ENCODE peak calls at places on chromosomes 6 and 20, in eight cellular contexts. Y, G, P, Q, B, H, C and W are unnamed samples.

GRCh38 chr6:10315631-10316145 is 99.2 kb downstream of the TFAP2A start:
- DNase-seq in P (no peak), B (no peak), C (no peak), Y (no peak), Q (no peak), G (peak; percentile 16), H (no peak), W (no peak)

GRCh38 chr6:8947900-8948299 is 512.6 kb upstream of the SLC35B3 start:
- DNase-seq in G (no peak), B (no peak), Y (no peak), C (no peak), P (no peak), H (no peak), Q (no peak), W (no peak)

GRCh38 chr6:127342946-127343752 is at the start of gene ECHDC1:
- DNase-seq in P (peak; percentile 79), C (peak; percentile 81), Q (peak; percentile 43), Y (peak; percentile 55), H (peak; percentile 88), G (peak; percentile 75), B (peak; percentile 66), W (peak; percentile 56)

GRCh38 chr6:30169658-30170614 is 6.6 kb downstream of the TRIM15 start:
- DNase-seq in Y (peak; percentile 38), B (peak; percentile 49), G (peak; percentile 36), Q (no peak), H (peak; percentile 68), P (peak; percentile 83), C (peak; percentile 44), W (no peak)

GRCh38 chr20:13681248-13682125 is 42.8 kb upstream of the TASP1 start:
- DNase-seq in H (no peak), C (no peak), G (no peak), B (no peak), Q (no peak), P (no peak), Y (no peak), W (no peak)

GRCh38 chr6:885051-885590 is 192.2 kb upstream of the EXOC2 start:
- DNase-seq in Q (no peak), H (no peak), Y (no peak), P (no peak), G (no peak), B (no peak), C (no peak), W (no peak)

GRCh38 chr6:5525209-5525608 is 263.9 kb downstream of the FARS2 start:
- DNase-seq in P (no peak), C (no peak), Y (no peak), H (peak; percentile 78), Q (no peak), B (peak; percentile 40), G (peak; percentile 72), W (no peak)

GRCh38 chr20:56554869-56555268 is 21.8 kb downstream of the FAM209B start:
- DNase-seq in C (peak; percentile 16), P (peak; percentile 49), Y (no peak), B (peak; percentile 90), H (peak; percentile 97), Q (no peak), G (peak; percentile 98), W (no peak)

GRCh38 chr6:25346064-25346463 is 66.9 kb downstream of the CARMIL1 start:
- DNase-seq in Y (no peak), B (no peak), Q (no peak), C (no peak), P (peak; percentile 30), H (no peak), G (no peak), W (no peak)

GRCh38 chr6:21665436-21666199 is 72.1 kb downstream of the SOX4 start:
- DNase-seq in P (peak; percentile 88), Q (no peak), G (peak; percentile 10), H (no peak), Y (peak; percentile 72), C (no peak), B (no peak), W (no peak)

GRCh38 chr6:142014515-142014914 is 118.2 kb upstream of the GJE1 start:
- DNase-seq in P (no peak), C (no peak), Q (no peak), G (peak; percentile 95), H (peak; percentile 93), B (peak; percentile 93), Y (no peak), W (no peak)

GRCh38 chr20:36399969-36400545 is 93.9 kb downstream of the DLGAP4 start:
- DNase-seq in Q (no peak), Y (no peak), P (no peak), G (no peak), H (no peak), B (no peak), C (no peak), W (no peak)

GRCh38 chr20:32431457-32431856 is 73.3 kb downstream of the ASXL1 start:
- DNase-seq in Y (no peak), H (no peak), G (no peak), Q (no peak), C (no peak), B (no peak), P (no peak), W (no peak)

GRCh38 chr6:134073156-134073555 is 20.7 kb upstream of the SLC2A12 start:
- DNase-seq in Y (no peak), B (no peak), G (no peak), H (no peak), C (no peak), Q (no peak), P (no peak), W (no peak)

GRCh38 chr6:166307981-166308768 is at the start of gene PRR18:
- DNase-seq in Q (no peak), B (no peak), Y (peak; percentile 31), H (peak; percentile 31), G (no peak), C (peak; percentile 38), P (peak; percentile 60), W (no peak)

GRCh38 chr20:47295921-47296426 is 60.5 kb downstream of the ZMYND8 start:
- DNase-seq in H (no peak), B (no peak), C (no peak), Q (no peak), Y (no peak), P (no peak), G (peak; percentile 70), W (no peak)

GRCh38 chr20:605237-605636 is 4.9 kb downstream of the TCF15 start:
- DNase-seq in B (no peak), Q (no peak), P (peak; percentile 40), Y (no peak), H (no peak), C (no peak), G (no peak), W (no peak)

GRCh38 chr20:37574199-37574890 is 46.7 kb upstream of the BLCAP start:
- DNase-seq in Q (no peak), H (peak; percentile 48), C (no peak), Y (no peak), B (no peak), G (no peak), P (no peak), W (no peak)

GRCh38 chr6:87139236-87139635 is 16.1 kb upstream of the ZNF292 start:
- DNase-seq in Y (no peak), Q (peak; percentile 13), H (peak; percentile 68), B (peak; percentile 62), C (peak; percentile 17), P (peak; percentile 83), G (peak; percentile 36), W (no peak)

GRCh38 chr20:57912227-57912582 is 202.4 kb upstream of the PMEPA1 start:
- DNase-seq in Q (no peak), G (no peak), H (no peak), B (no peak), Y (no peak), P (no peak), C (no peak), W (no peak)

GRCh38 chr20:57909763-57910331 is 200.0 kb upstream of the PMEPA1 start:
- DNase-seq in Q (no peak), G (no peak), B (no peak), H (no peak), P (no peak), C (no peak), Y (no peak), W (no peak)

GRCh38 chr20:57908691-57909090 is 198.9 kb upstream of the PMEPA1 start:
- DNase-seq in G (no peak), Q (no peak), C (no peak), Y (no peak), P (no peak), B (no peak), H (no peak), W (no peak)

GRCh38 chr20:57911512-57912226 is 201.9 kb upstream of the PMEPA1 start:
- DNase-seq in Y (no peak), P (no peak), C (no peak), B (no peak), G (no peak), Q (no peak), H (peak; percentile 52), W (no peak)

GRCh38 chr20:57910716-57911115 is 200.9 kb upstream of the PMEPA1 start:
- DNase-seq in G (no peak), H (no peak), B (no peak), Y (no peak), C (no peak), P (no peak), Q (no peak), W (no peak)
- H3K4me1 ChIP-seq in G (no peaks in the 10 kb centered on the region), H (no peaks in the 10 kb centered on the region), B (no peaks in the 10 kb centered on the region), Y (no peaks in the 10 kb centered on the region), C (no peaks in the 10 kb centered on the region), P (no peaks in the 10 kb centered on the region), Q (no peaks in the 10 kb centered on the region), W (peaks cover 8% of the 10 kb centered on the region)

DNA sequence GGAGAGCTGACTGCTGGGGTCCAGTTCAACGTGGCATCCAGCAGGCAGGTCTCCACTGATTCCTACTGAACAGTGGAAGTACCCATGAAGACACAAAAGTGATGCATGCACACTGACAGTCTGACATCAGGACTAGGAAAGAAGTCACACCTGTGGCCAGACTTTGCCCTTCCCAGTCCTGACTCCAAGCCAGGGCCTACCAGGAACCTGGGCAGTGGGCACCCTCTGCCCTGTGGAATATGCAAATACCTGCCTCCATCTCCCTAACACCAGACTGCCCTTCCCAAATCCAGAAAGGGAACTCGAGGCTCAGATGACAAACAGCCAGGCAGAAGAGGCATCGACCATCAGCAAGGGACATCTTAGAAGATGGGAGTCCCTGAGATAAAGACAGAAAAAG is 50.9 kb downstream of the SLC23A2 start:
- DNase-seq in G (no peak), Q (no peak), Y (no peak), B (no peak), C (no peak), P (no peak), H (no peak), W (no peak)
- H3K4me1 ChIP-seq in G (peaks cover 11% of the 10 kb centered on the region), Q (peaks cover 3% of the 10 kb centered on the region), Y (peaks cover 15% of the 10 kb centered on the region), B (peaks cover 22% of the 10 kb centered on the region), C (no peaks in the 10 kb centered on the region), P (peaks cover 18% of the 10 kb centered on the region), H (peaks cover 25% of the 10 kb centered on the region), W (peaks cover 20% of the 10 kb centered on the region)

DNA sequence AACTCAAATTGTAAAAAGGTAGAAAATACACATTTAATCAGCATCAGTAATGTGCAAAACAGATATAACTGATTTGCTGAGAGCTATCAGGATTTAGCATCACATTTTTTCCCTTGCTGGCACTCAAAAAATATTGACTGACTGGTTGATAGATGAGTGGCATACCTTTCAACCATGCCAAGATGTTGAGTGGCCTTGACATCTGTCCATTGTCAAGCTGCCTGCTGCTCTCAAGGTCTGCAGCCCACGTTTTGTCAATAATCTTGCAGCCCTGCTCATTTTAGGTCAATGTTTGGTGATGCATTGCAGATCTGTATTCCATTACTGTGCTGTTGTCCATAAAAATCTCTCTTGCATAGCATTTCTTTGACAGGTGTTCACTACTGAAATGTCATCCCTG is 111.7 kb downstream of the BFSP1 start:
- DNase-seq in H (no peak), P (no peak), B (no peak), C (no peak), G (no peak), Y (no peak), Q (no peak), W (no peak)
- H3K4me1 ChIP-seq in H (no peaks in the 10 kb centered on the region), P (no peaks in the 10 kb centered on the region), B (no peaks in the 10 kb centered on the region), C (no peaks in the 10 kb centered on the region), G (no peaks in the 10 kb centered on the region), Y (no peaks in the 10 kb centered on the region), Q (no peaks in the 10 kb centered on the region), W (no peaks in the 10 kb centered on the region)

GRCh38 chr6:44044154-44044539 is 83.1 kb downstream of the MRPL14 start:
- DNase-seq in G (no peak), P (no peak), Y (no peak), C (no peak), B (peak; percentile 71), H (no peak), Q (no peak), W (no peak)
- H3K4me1 ChIP-seq in G (peaks cover 44% of the 10 kb centered on the region), P (peaks cover 19% of the 10 kb centered on the region), Y (peaks cover 26% of the 10 kb centered on the region), C (peaks cover 25% of the 10 kb centered on the region), B (peaks cover 44% of the 10 kb centered on the region), H (peaks cover 51% of the 10 kb centered on the region), Q (no peaks in the 10 kb centered on the region), W (peaks cover 51% of the 10 kb centered on the region)